ENCODE peak calls at places on chromosome 21, in ten cellular contexts. T is LoVo; N is hippocampal formation; G is brain microvascular endothelial cell; M is stromal cell of bone marrow; J is LHCN-M2; Q is activated naive CD8-positive, alpha-beta T cell treated with anti-CD3 and anti-CD28 coated beads, Interleukin-2, amount 10 ng/mL, durations not matched to agents 7 days and 5 days; B is mucosa of gallbladder; S is mesenteric fat pad; K is stimulated activated naive CD8-positive, alpha-beta T cell treated with anti-CD3 and anti-CD28 coated beads, Interleukin-15, amount 100 ng/mL, for 72 hours. O is an unnamed sample.

GRCh38 chr21:26887241-26887640 is 42.0 kb upstream of the ADAMTS1 start:
- DNase-seq in T (no peak), N (no peak), G (peak), M (no peak), J (no peak), Q (no peak), B (no peak), S (no peak), K (no peak), O (no peak)

GRCh38 chr21:45910548-45911221 is 70.9 kb upstream of the COL6A1 start:
- DNase-seq in T (no peak), N (no peak), G (no peak), M (no peak), J (no peak), Q (no peak), B (no peak), S (no peak), K (no peak), O (no peak)

GRCh38 chr21:41615613-41616012 is 107.7 kb upstream of the TMPRSS2 start:
- DNase-seq in T (no peak), N (peak), G (peak), M (peak), J (peak), Q (no peak), B (no peak), S (no peak), K (no peak), O (no peak)

GRCh38 chr21:38503588-38503987 is 5.3 kb upstream of the ERG start:
- DNase-seq in T (no peak), N (no peak), G (peak), M (no peak), J (no peak), Q (no peak), B (no peak), S (no peak), K (no peak), O (no peak)

GRCh38 chr21:45403825-45404725 is 890 bp upstream of the COL18A1 start:
- DNase-seq in T (no peak), N (no peak), G (no peak), M (no peak), J (no peak), Q (no peak), B (no peak), S (no peak), K (peak), O (no peak)

GRCh38 chr21:31731802-31732537 is at the start of gene SCAF4:
- DNase-seq in T (peak), N (peak), G (peak), M (peak), J (peak), Q (peak), B (peak), S (peak), K (peak), O (peak)

GRCh38 chr21:37257526-37257966 is 9.6 kb downstream of the VPS26C start:
- DNase-seq in T (peak), N (no peak), G (peak), M (no peak), J (no peak), Q (no peak), B (no peak), S (no peak), K (peak), O (peak)

GRCh38 chr21:45393833-45394638 is 10.9 kb upstream of the COL18A1 start:
- DNase-seq in T (no peak), N (no peak), G (no peak), M (no peak), J (no peak), Q (peak), B (no peak), S (peak), K (no peak), O (no peak)

GRCh38 chr21:44761011-44761729 is 40.5 kb downstream of the UBE2G2 start:
- DNase-seq in T (peak), N (no peak), G (no peak), M (no peak), J (no peak), Q (no peak), B (no peak), S (peak), K (no peak), O (no peak)

GRCh38 chr21:34274001-34274400 is 89.8 kb upstream of the KCNE2 start:
- DNase-seq in T (no peak), N (no peak), G (peak), M (peak), J (peak), Q (no peak), B (no peak), S (no peak), K (no peak), O (no peak)

GRCh38 chr21:33492571-33492970 is 1.1 kb upstream of the DNAJC28 start:
- DNase-seq in T (no peak), N (no peak), G (peak), M (no peak), J (peak), Q (no peak), B (no peak), S (no peak), K (no peak), O (no peak)

GRCh38 chr21:42570362-42570761 is 56.7 kb downstream of the SLC37A1 start:
- DNase-seq in T (no peak), N (no peak), G (no peak), M (no peak), J (no peak), Q (peak), B (no peak), S (peak), K (no peak), O (no peak)

GRCh38 chr21:45260191-45260795 is 27.4 kb downstream of the POFUT2 start:
- DNase-seq in T (no peak), N (no peak), G (no peak), M (no peak), J (no peak), Q (no peak), B (no peak), S (no peak), K (no peak), O (no peak)

GRCh38 chr21:41530366-41530765 is 22.4 kb upstream of the TMPRSS2 start:
- DNase-seq in T (no peak), N (no peak), G (no peak), M (no peak), J (no peak), Q (no peak), B (no peak), S (no peak), K (no peak), O (no peak)

GRCh38 chr21:45087022-45087823 is 12.8 kb downstream of the ADARB1 start:
- DNase-seq in T (no peak), N (no peak), G (no peak), M (no peak), J (no peak), Q (no peak), B (no peak), S (no peak), K (no peak), O (no peak)

GRCh38 chr21:33561373-33561772 is 18.5 kb downstream of the SON start:
- DNase-seq in T (no peak), N (no peak), G (no peak), M (no peak), J (no peak), Q (no peak), B (no peak), S (no peak), K (no peak), O (no peak)

GRCh38 chr21:44057960-44058651 is 46.0 kb downstream of the TRAPPC10 start:
- DNase-seq in T (no peak), N (no peak), G (no peak), M (no peak), J (peak), Q (no peak), B (no peak), S (peak), K (no peak), O (no peak)

O was measured in occipital lobe.